ENCODE peak calls at places on chromosomes 11 and 22, in ten cellular contexts. One of them, this sample, is unnamed.

GRCh38 chr22:29994027-29994715 is 86.1 kb upstream of the HORMAD2 start:
- DNase-seq in heart right ventricle: no peak
- DNase-seq in AG04450: no peak
- DNase-seq in fibroblast of mammary gland: peak; percentile 79
- DNase-seq in spleen: no peak
- DNase-seq in brain microvascular endothelial cell: peak; percentile 79
- DNase-seq in Peyer's patch: no peak
- DNase-seq in mucosa of descending colon: no peak
- DNase-seq in GM23338: no peak
- DNase-seq in CD8-positive, alpha-beta T cell: no peak
- DNase-seq in this sample: peak; percentile 76

GRCh38 chr11:16346975-16347374 is 9.4 kb downstream of the SOX6 start:
- DNase-seq in heart right ventricle: no peak
- DNase-seq in AG04450: no peak
- DNase-seq in fibroblast of mammary gland: no peak
- DNase-seq in spleen: no peak
- DNase-seq in brain microvascular endothelial cell: peak; percentile 36
- DNase-seq in Peyer's patch: no peak
- DNase-seq in mucosa of descending colon: no peak
- DNase-seq in GM23338: no peak
- DNase-seq in CD8-positive, alpha-beta T cell: no peak
- DNase-seq in this sample: peak; percentile 15

GRCh38 chr22:19114984-19115552 is 7.1 kb downstream of the DGCR2 start:
- DNase-seq in heart right ventricle: no peak
- DNase-seq in AG04450: no peak
- DNase-seq in fibroblast of mammary gland: no peak
- DNase-seq in spleen: no peak
- DNase-seq in brain microvascular endothelial cell: no peak
- DNase-seq in Peyer's patch: peak; percentile 36
- DNase-seq in mucosa of descending colon: no peak
- DNase-seq in GM23338: no peak
- DNase-seq in CD8-positive, alpha-beta T cell: no peak
- DNase-seq in this sample: no peak

GRCh38 chr22:40178417-40179409 is 988 bp downstream of the TNRC6B start:
- DNase-seq in heart right ventricle: no peak
- DNase-seq in AG04450: no peak
- DNase-seq in fibroblast of mammary gland: peak; percentile 55
- DNase-seq in spleen: peak; percentile 77
- DNase-seq in brain microvascular endothelial cell: peak; percentile 31
- DNase-seq in Peyer's patch: no peak
- DNase-seq in mucosa of descending colon: peak; percentile 67
- DNase-seq in GM23338: peak; percentile 80
- DNase-seq in CD8-positive, alpha-beta T cell: no peak
- DNase-seq in this sample: peak; percentile 57

GRCh38 chr11:120793806-120794479 is 230.0 kb upstream of the TBCEL start:
- DNase-seq in heart right ventricle: no peak
- DNase-seq in AG04450: no peak
- DNase-seq in fibroblast of mammary gland: no peak
- DNase-seq in spleen: no peak
- DNase-seq in brain microvascular endothelial cell: no peak
- DNase-seq in Peyer's patch: no peak
- DNase-seq in mucosa of descending colon: no peak
- DNase-seq in GM23338: no peak
- DNase-seq in CD8-positive, alpha-beta T cell: no peak
- DNase-seq in this sample: no peak

GRCh38 chr11:134313821-134314607 is 17.8 kb upstream of the GLB1L2 start:
- DNase-seq in heart right ventricle: no peak
- DNase-seq in AG04450: no peak
- DNase-seq in fibroblast of mammary gland: no peak
- DNase-seq in spleen: no peak
- DNase-seq in brain microvascular endothelial cell: no peak
- DNase-seq in Peyer's patch: no peak
- DNase-seq in mucosa of descending colon: no peak
- DNase-seq in GM23338: no peak
- DNase-seq in CD8-positive, alpha-beta T cell: no peak
- DNase-seq in this sample: no peak

GRCh38 chr11:92671081-92671480 is 298.4 kb upstream of the MTNR1B start:
- DNase-seq in heart right ventricle: no peak
- DNase-seq in AG04450: no peak
- DNase-seq in fibroblast of mammary gland: no peak
- DNase-seq in spleen: no peak
- DNase-seq in brain microvascular endothelial cell: no peak
- DNase-seq in Peyer's patch: no peak
- DNase-seq in mucosa of descending colon: no peak
- DNase-seq in GM23338: no peak
- DNase-seq in CD8-positive, alpha-beta T cell: no peak
- DNase-seq in this sample: no peak

GRCh38 chr11:123624974-123625373 is 29.4 kb downstream of the SCN3B start:
- DNase-seq in heart right ventricle: no peak
- DNase-seq in AG04450: no peak
- DNase-seq in fibroblast of mammary gland: peak; percentile 47
- DNase-seq in spleen: no peak
- DNase-seq in brain microvascular endothelial cell: no peak
- DNase-seq in Peyer's patch: no peak
- DNase-seq in mucosa of descending colon: no peak
- DNase-seq in GM23338: no peak
- DNase-seq in CD8-positive, alpha-beta T cell: no peak
- DNase-seq in this sample: no peak

GRCh38 chr11:93715797-93716396 is 25.4 kb downstream of the TAF1D start:
- DNase-seq in heart right ventricle: peak; percentile 13
- DNase-seq in AG04450: no peak
- DNase-seq in fibroblast of mammary gland: no peak
- DNase-seq in spleen: no peak
- DNase-seq in brain microvascular endothelial cell: no peak
- DNase-seq in Peyer's patch: no peak
- DNase-seq in mucosa of descending colon: no peak
- DNase-seq in GM23338: no peak
- DNase-seq in CD8-positive, alpha-beta T cell: no peak
- DNase-seq in this sample: no peak

GRCh38 chr11:121567988-121568387 is 115.2 kb upstream of the SORL1-AS1 start:
- DNase-seq in heart right ventricle: no peak
- DNase-seq in AG04450: no peak
- DNase-seq in fibroblast of mammary gland: no peak
- DNase-seq in spleen: no peak
- DNase-seq in brain microvascular endothelial cell: no peak
- DNase-seq in Peyer's patch: no peak
- DNase-seq in mucosa of descending colon: no peak
- DNase-seq in GM23338: no peak
- DNase-seq in CD8-positive, alpha-beta T cell: no peak
- DNase-seq in this sample: no peak

GRCh38 chr11:130181295-130182272 is 22.0 kb downstream of the ST14 start:
- DNase-seq in heart right ventricle: peak; percentile 23
- DNase-seq in AG04450: peak; percentile 15
- DNase-seq in fibroblast of mammary gland: peak; percentile 83
- DNase-seq in spleen: no peak
- DNase-seq in brain microvascular endothelial cell: peak; percentile 67
- DNase-seq in Peyer's patch: peak; percentile 81
- DNase-seq in mucosa of descending colon: peak; percentile 73
- DNase-seq in GM23338: no peak
- DNase-seq in CD8-positive, alpha-beta T cell: no peak
- DNase-seq in this sample: peak; percentile 20

GRCh38 chr11:87292598-87292997 is 254.9 kb downstream of the TMEM135 start:
- DNase-seq in heart right ventricle: no peak
- DNase-seq in AG04450: no peak
- DNase-seq in fibroblast of mammary gland: no peak
- DNase-seq in spleen: no peak
- DNase-seq in brain microvascular endothelial cell: no peak
- DNase-seq in Peyer's patch: no peak
- DNase-seq in mucosa of descending colon: no peak
- DNase-seq in GM23338: no peak
- DNase-seq in CD8-positive, alpha-beta T cell: no peak
- DNase-seq in this sample: no peak

GRCh38 chr22:45246060-45246985 is 5.6 kb upstream of the KIAA0930 start:
- DNase-seq in heart right ventricle: no peak
- DNase-seq in AG04450: peak; percentile 94
- DNase-seq in fibroblast of mammary gland: peak; percentile 96
- DNase-seq in spleen: no peak
- DNase-seq in brain microvascular endothelial cell: peak; percentile 93
- DNase-seq in Peyer's patch: peak; percentile 74
- DNase-seq in mucosa of descending colon: peak; percentile 61
- DNase-seq in GM23338: no peak
- DNase-seq in CD8-positive, alpha-beta T cell: no peak
- DNase-seq in this sample: peak; percentile 92

GRCh38 chr11:118918686-118919280 is 6.9 kb downstream of the BCL9L start:
- DNase-seq in heart right ventricle: no peak
- DNase-seq in AG04450: no peak
- DNase-seq in fibroblast of mammary gland: peak; percentile 54
- DNase-seq in spleen: no peak
- DNase-seq in brain microvascular endothelial cell: no peak
- DNase-seq in Peyer's patch: peak; percentile 56
- DNase-seq in mucosa of descending colon: no peak
- DNase-seq in GM23338: no peak
- DNase-seq in CD8-positive, alpha-beta T cell: no peak
- DNase-seq in this sample: peak; percentile 68
- H3K4me3 ChIP-seq in heart right ventricle: peak overlapping the region; percentile 22
- H3K4me3 ChIP-seq in AG04450: peak overlapping the region; percentile 99
- H3K4me3 ChIP-seq in fibroblast of mammary gland: peak overlapping the region; percentile 25
- H3K4me3 ChIP-seq in spleen: no peak overlapping the region
- H3K4me3 ChIP-seq in brain microvascular endothelial cell: peak overlapping the region; percentile 37
- H3K4me3 ChIP-seq in Peyer's patch: peak overlapping the region; percentile 42
- H3K4me3 ChIP-seq in mucosa of descending colon: no peak overlapping the region
- H3K4me3 ChIP-seq in GM23338: peak overlapping the region; percentile 98
- H3K4me3 ChIP-seq in CD8-positive, alpha-beta T cell: peak overlapping the region; percentile 90
- H3K4me3 ChIP-seq in this sample: peak overlapping the region; percentile 14

DNA sequence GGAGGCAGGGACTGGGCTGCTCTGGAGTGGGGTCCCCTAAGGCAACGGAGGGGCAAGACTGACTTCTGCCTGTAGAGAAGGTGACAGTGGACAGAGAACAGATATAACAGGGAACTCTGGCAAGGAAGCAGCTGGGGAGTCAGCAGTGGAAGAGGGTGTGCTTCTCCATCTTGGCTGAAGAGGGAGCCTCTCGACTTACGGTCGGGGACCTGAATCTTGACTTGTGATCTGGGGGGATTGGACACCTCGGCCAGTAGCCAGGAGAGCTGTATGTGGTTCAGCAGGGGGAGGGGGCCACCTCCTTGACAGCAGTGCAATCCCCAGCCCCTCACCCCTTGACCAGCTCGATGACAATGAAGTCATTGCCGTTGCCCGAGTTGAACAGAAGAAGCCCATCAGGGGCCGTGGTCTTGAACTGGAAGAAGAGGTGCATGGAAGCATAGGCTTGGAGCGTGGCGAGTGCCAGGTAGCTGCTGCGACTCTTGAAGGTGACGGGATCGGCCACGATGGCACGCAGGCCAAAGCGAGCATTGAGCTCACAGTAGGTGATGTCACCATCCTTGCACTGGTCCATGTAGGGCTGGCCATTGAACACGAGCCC is 60.0 kb downstream of the SLC22A12 start:
- DNase-seq in heart right ventricle: no peak
- DNase-seq in AG04450: no peak
- DNase-seq in fibroblast of mammary gland: peak; percentile 34
- DNase-seq in spleen: no peak
- DNase-seq in brain microvascular endothelial cell: peak; percentile 8
- DNase-seq in Peyer's patch: no peak
- DNase-seq in mucosa of descending colon: no peak
- DNase-seq in GM23338: peak; percentile 78
- DNase-seq in CD8-positive, alpha-beta T cell: no peak
- DNase-seq in this sample: no peak
- TF ChIP-seq CTCF in heart right ventricle: peak; percentile 5
- TF ChIP-seq CTCF in AG04450: peak; percentile 51
- TF ChIP-seq CTCF in fibroblast of mammary gland: peak; percentile 57
- TF ChIP-seq CTCF in spleen: peak; percentile 31
- TF ChIP-seq CTCF in brain microvascular endothelial cell: peak; percentile 78
- TF ChIP-seq CTCF in Peyer's patch: peak; percentile 9
- TF ChIP-seq CTCF in mucosa of descending colon: no peak
- TF ChIP-seq CTCF in GM23338: peak; percentile 75
- TF ChIP-seq CTCF in CD8-positive, alpha-beta T cell: no peak
- TF ChIP-seq CTCF in this sample: peak; percentile 63

GRCh38 chr11:74905326-74905725 is 43.6 kb downstream of the XRRA1 start:
- DNase-seq in heart right ventricle: no peak
- DNase-seq in AG04450: no peak
- DNase-seq in fibroblast of mammary gland: no peak
- DNase-seq in spleen: no peak
- DNase-seq in brain microvascular endothelial cell: no peak
- DNase-seq in Peyer's patch: no peak
- DNase-seq in mucosa of descending colon: no peak
- DNase-seq in GM23338: no peak
- DNase-seq in CD8-positive, alpha-beta T cell: no peak
- DNase-seq in this sample: no peak

GRCh38 chr11:74902342-74902741 is 46.5 kb downstream of the XRRA1 start:
- DNase-seq in heart right ventricle: no peak
- DNase-seq in AG04450: no peak
- DNase-seq in fibroblast of mammary gland: no peak
- DNase-seq in spleen: no peak
- DNase-seq in brain microvascular endothelial cell: no peak
- DNase-seq in Peyer's patch: no peak
- DNase-seq in mucosa of descending colon: no peak
- DNase-seq in GM23338: no peak
- DNase-seq in CD8-positive, alpha-beta T cell: no peak
- DNase-seq in this sample: no peak
- H3K4me3 ChIP-seq in heart right ventricle: no peak overlapping the region
- H3K4me3 ChIP-seq in AG04450: no peak overlapping the region
- H3K4me3 ChIP-seq in fibroblast of mammary gland: no peak overlapping the region
- H3K4me3 ChIP-seq in spleen: no peak overlapping the region
- H3K4me3 ChIP-seq in brain microvascular endothelial cell: no peak overlapping the region
- H3K4me3 ChIP-seq in Peyer's patch: no peak overlapping the region
- H3K4me3 ChIP-seq in mucosa of descending colon: no peak overlapping the region
- H3K4me3 ChIP-seq in GM23338: no peak overlapping the region
- H3K4me3 ChIP-seq in CD8-positive, alpha-beta T cell: no peak overlapping the region
- H3K4me3 ChIP-seq in this sample: no peak overlapping the region

GRCh38 chr22:31099386-31099785 is 8.0 kb downstream of the SELENOM start:
- DNase-seq in heart right ventricle: no peak
- DNase-seq in AG04450: no peak
- DNase-seq in fibroblast of mammary gland: no peak
- DNase-seq in spleen: no peak
- DNase-seq in brain microvascular endothelial cell: no peak
- DNase-seq in Peyer's patch: no peak
- DNase-seq in mucosa of descending colon: no peak
- DNase-seq in GM23338: no peak
- DNase-seq in CD8-positive, alpha-beta T cell: no peak
- DNase-seq in this sample: no peak

GRCh38 chr22:31096637-31097274 is 10.6 kb downstream of the SELENOM start:
- DNase-seq in heart right ventricle: no peak
- DNase-seq in AG04450: no peak
- DNase-seq in fibroblast of mammary gland: no peak
- DNase-seq in spleen: peak; percentile 75
- DNase-seq in brain microvascular endothelial cell: no peak
- DNase-seq in Peyer's patch: peak; percentile 43
- DNase-seq in mucosa of descending colon: no peak
- DNase-seq in GM23338: peak; percentile 72
- DNase-seq in CD8-positive, alpha-beta T cell: no peak
- DNase-seq in this sample: no peak

GRCh38 chr22:31099841-31100761 is 7.3 kb downstream of the SELENOM start:
- DNase-seq in heart right ventricle: no peak
- DNase-seq in AG04450: no peak
- DNase-seq in fibroblast of mammary gland: no peak
- DNase-seq in spleen: peak; percentile 65
- DNase-seq in brain microvascular endothelial cell: no peak
- DNase-seq in Peyer's patch: peak; percentile 46
- DNase-seq in mucosa of descending colon: no peak
- DNase-seq in GM23338: no peak
- DNase-seq in CD8-positive, alpha-beta T cell: no peak
- DNase-seq in this sample: no peak

GRCh38 chr22:31097941-31098632 is 9.3 kb downstream of the SELENOM start:
- DNase-seq in heart right ventricle: no peak
- DNase-seq in AG04450: no peak
- DNase-seq in fibroblast of mammary gland: no peak
- DNase-seq in spleen: no peak
- DNase-seq in brain microvascular endothelial cell: no peak
- DNase-seq in Peyer's patch: no peak
- DNase-seq in mucosa of descending colon: no peak
- DNase-seq in GM23338: peak; percentile 38
- DNase-seq in CD8-positive, alpha-beta T cell: no peak
- DNase-seq in this sample: no peak

GRCh38 chr22:31098633-31099110 is 8.7 kb downstream of the SELENOM start:
- DNase-seq in heart right ventricle: no peak
- DNase-seq in AG04450: no peak
- DNase-seq in fibroblast of mammary gland: peak; percentile 41
- DNase-seq in spleen: peak; percentile 69
- DNase-seq in brain microvascular endothelial cell: no peak
- DNase-seq in Peyer's patch: peak; percentile 79
- DNase-seq in mucosa of descending colon: peak; percentile 70
- DNase-seq in GM23338: peak; percentile 94
- DNase-seq in CD8-positive, alpha-beta T cell: no peak
- DNase-seq in this sample: no peak
- TF ChIP-seq CTCF in heart right ventricle: no peak
- TF ChIP-seq CTCF in AG04450: no peak
- TF ChIP-seq CTCF in fibroblast of mammary gland: no peak
- TF ChIP-seq CTCF in spleen: no peak
- TF ChIP-seq CTCF in brain microvascular endothelial cell: peak; percentile 9
- TF ChIP-seq CTCF in Peyer's patch: no peak
- TF ChIP-seq CTCF in mucosa of descending colon: no peak
- TF ChIP-seq CTCF in GM23338: peak; percentile 23
- TF ChIP-seq CTCF in CD8-positive, alpha-beta T cell: no peak
- TF ChIP-seq CTCF in this sample: no peak

This sample was measured in astrocyte of the spinal cord.